ENCODE peak calls at places on chromosomes 6 and 20, in four cellular contexts. S, F, Z and N are unnamed samples.

GRCh38 chr6:5025911-5026819 is 22.3 kb upstream of the RPP40 start:
- DNase-seq in S (no peak), F (peak), Z (peak), N (peak)

GRCh38 chr6:38262041-38262440 is 377.7 kb downstream of the BTBD9 start:
- DNase-seq in S (no peak), F (no peak), Z (peak), N (peak)

GRCh38 chr6:53793318-53793975 is 1.4 kb upstream of the LRRC1 start:
- DNase-seq in S (peak), F (peak), Z (peak), N (peak)

GRCh38 chr6:83609248-83609647 is 96.9 kb downstream of the PRSS35 start:
- DNase-seq in S (no peak), F (no peak), Z (no peak), N (no peak)

GRCh38 chr6:165769401-165769800 is 106.4 kb upstream of the PDE10A start:
- DNase-seq in S (no peak), F (no peak), Z (no peak), N (no peak)

GRCh38 chr6:44002071-44002590 is 125.1 kb downstream of the MRPL14 start:
- DNase-seq in S (peak), F (peak), Z (no peak), N (no peak)

GRCh38 chr20:49400904-49401303 is 81.6 kb downstream of the KCNB1 start:
- DNase-seq in S (no peak), F (no peak), Z (peak), N (peak)

GRCh38 chr20:57660510-57661199 is 40.4 kb upstream of the ZBP1 start:
- DNase-seq in S (peak), F (no peak), Z (no peak), N (no peak)

GRCh38 chr20:50188879-50189680 is 1.6 kb upstream of the CEBPB start:
- DNase-seq in S (peak), F (no peak), Z (no peak), N (no peak)

GRCh38 chr6:154469306-154469935 is 41.1 kb downstream of the CNKSR3 start:
- DNase-seq in S (no peak), F (no peak), Z (no peak), N (no peak)

GRCh38 chr6:154466139-154466538 is 44.3 kb downstream of the CNKSR3 start:
- DNase-seq in S (no peak), F (no peak), Z (no peak), N (no peak)

GRCh38 chr6:154466971-154467679 is 43.4 kb downstream of the CNKSR3 start:
- DNase-seq in S (no peak), F (no peak), Z (no peak), N (no peak)

GRCh38 chr6:154471609-154472362 is 38.7 kb downstream of the CNKSR3 start:
- DNase-seq in S (no peak), F (no peak), Z (no peak), N (no peak)

GRCh38 chr6:154468760-154469159 is 41.7 kb downstream of the CNKSR3 start:
- DNase-seq in S (no peak), F (no peak), Z (no peak), N (no peak)
- H3K4me3 ChIP-seq in S (no peak), F (no peak), Z (no peak), N (no peak)

GRCh38 chr6:30447237-30447636 is 42.1 kb upstream of the HLA-E start:
- DNase-seq in S (no peak), F (peak), Z (peak), N (no peak)
- TF ChIP-seq CTCF in S (no peak), F (peak), Z (peak), N (peak)

DNA sequence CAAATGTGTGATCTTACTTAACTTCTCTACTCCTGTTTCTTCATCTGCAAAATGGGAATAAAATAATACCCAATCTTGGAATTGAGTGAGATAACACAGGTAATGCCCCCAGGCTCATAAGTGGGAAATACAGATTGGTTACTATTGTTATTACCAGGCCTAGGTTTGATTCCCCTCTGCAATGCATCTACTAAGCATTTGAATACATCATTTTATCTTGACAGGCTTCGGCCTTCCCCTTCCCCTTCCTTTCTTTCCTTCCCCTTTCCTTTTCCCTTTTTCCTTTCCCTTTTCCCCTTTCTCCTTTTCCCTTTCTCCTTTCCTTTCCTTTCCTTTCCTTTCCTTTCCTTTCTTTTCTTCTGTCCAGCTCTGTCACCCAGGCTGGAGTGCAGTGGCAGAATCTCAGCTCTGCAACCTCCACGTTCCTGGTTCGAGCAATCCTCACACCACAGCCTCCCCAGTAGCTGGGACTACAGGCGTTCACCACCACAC is 7.3 kb upstream of the HNF4A start:
- DNase-seq in S (no peak), F (no peak), Z (no peak), N (no peak)
- H3K4me3 ChIP-seq in S (no peak), F (no peak), Z (no peak), N (no peak)

GRCh38 chr6:132198040-132198439 is 203.2 kb downstream of the MOXD1 start:
- DNase-seq in S (no peak), F (no peak), Z (no peak), N (peak)
- TF ChIP-seq CTCF in S (no peak), F (no peak), Z (no peak), N (no peak)

DNA sequence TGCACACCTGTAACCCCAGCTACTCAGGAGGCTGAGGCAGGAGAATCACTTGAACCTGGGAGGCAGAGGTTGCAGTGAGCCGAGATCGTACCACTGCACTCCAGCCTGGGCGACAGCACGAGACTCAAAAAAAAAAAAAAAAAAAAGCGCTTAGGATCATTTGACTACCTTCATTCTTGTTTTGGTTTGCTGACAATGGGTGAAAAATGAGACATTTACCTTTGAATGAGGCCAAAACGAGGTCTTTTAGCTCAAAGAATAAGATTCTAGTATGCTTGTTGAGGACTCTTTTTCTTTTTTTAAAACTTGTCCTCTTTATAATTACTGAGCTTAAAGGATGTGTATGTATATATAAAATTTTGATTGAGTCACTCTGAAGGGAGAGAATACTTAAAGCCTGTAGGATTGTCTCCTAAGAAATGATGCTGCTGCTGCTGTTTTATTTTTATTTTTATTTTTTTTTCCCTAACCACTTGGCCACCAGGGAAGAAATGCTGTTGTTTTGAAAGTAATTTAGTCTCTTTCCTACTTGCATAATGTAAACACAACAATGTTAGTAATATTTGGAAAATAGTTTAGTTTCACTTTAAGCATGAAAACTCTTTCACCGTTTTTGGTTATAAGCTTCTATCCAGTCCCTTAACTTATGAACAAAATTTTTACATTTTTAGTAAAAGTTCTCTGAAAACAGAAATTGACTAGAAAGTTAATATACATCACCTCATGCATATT is 7.9 kb downstream of the UBR2 start:
- DNase-seq in S (no peak), F (no peak), Z (no peak), N (no peak)
- H3K4me3 ChIP-seq in S (no peak), F (no peak), Z (no peak), N (no peak)

GRCh38 chr6:17096657-17097056 is 5.2 kb upstream of the STMND1 start:
- DNase-seq in S (no peak), F (no peak), Z (no peak), N (no peak)
- TF ChIP-seq CTCF in S (no peak), F (no peak), Z (no peak), N (no peak)

DNA sequence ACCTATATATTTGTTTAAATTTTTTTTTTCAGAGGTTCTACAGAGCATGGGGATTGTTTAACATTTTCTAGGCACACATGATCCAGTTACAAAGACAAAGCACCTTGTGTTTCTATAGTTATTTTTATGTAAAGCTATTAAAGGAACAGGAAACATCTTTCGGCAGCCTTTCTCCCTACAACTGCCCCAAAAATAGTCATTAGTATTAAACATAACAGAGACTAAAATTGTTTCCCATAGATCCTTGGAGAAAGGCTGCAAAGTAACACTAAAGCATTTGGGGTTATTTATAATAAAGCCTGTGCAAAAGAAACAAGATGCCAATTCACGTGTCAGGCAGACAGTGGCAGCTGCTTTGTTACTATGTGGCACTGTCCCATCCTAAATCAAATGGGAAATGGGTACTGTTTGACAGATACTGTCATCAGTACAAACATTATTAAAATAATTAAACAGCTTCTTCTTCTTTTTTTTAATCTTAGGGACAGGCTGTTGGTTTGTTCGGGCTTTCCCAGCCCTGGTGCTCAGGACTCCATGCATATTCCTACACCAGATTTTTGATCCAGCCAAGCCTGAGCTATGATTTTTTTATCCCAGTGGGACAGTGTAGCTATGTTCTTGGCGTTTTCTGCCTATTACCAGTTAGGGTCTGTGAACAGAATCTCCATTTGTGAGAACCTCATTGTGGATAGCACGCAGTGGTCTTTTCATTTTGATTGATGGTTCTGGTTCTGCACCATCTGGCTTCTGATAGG is 460.5 kb upstream of the SOX4 start:
- DNase-seq in S (no peak), F (no peak), Z (no peak), N (peak)
- H3K4me3 ChIP-seq in S (no peak), F (no peak), Z (no peak), N (no peak)